ENCODE peak calls at places on chromosome 17, in four cellular contexts. W is iPS DF 6.9, H is adrenal gland, M is ascending aorta. S is an unnamed sample. For H3K4me1, the result is how much of the 10 kb centered on the place peaks cover.

GRCh38 chr17:39700148-39700987 is 504 bp downstream of the ERBB2 start:
- DNase-seq in W (no peak), H (no peak), M (no peak), S (no peak)

GRCh38 chr17:47802341-47803022 is 19.1 kb downstream of the OSBPL7 start:
- DNase-seq in W (peak), M (no peak), H (peak), S (no peak)

GRCh38 chr17:58337600-58338453 is 9.2 kb upstream of the TSPOAP1 start:
- DNase-seq in W (no peak), M (peak), H (peak), S (peak)

GRCh38 chr17:39393732-39394131 is 7.7 kb downstream of the FBXL20 start:
- DNase-seq in M (no peak), H (no peak), W (no peak), S (no peak)

GRCh38 chr17:44775136-44775837 is 16.5 kb downstream of the ADAM11 start:
- DNase-seq in M (peak), W (peak), H (peak), S (peak)

GRCh38 chr17:73594025-73594424 is 50.2 kb downstream of the SDK2 start:
- DNase-seq in W (no peak), M (no peak), H (no peak), S (no peak)

GRCh38 chr17:39222866-39223834 is 2.6 kb downstream of the STAC2 start:
- DNase-seq in H (no peak), M (no peak), W (no peak), S (no peak)

GRCh38 chr17:72222571-72222970 is 101.8 kb downstream of the SOX9 start:
- DNase-seq in H (no peak), M (no peak), W (no peak), S (no peak)

GRCh38 chr17:66829883-66830282 is 5.0 kb upstream of the CACNG5 start:
- DNase-seq in M (no peak), H (no peak), W (no peak), S (no peak)

GRCh38 chr17:81406117-81406953 is 11.1 kb downstream of the BAHCC1 start:
- DNase-seq in M (no peak), H (no peak), W (no peak), S (no peak)

GRCh38 chr17:36117505-36118382 is 14.1 kb downstream of the CCL4 start:
- DNase-seq in W (no peak), M (no peak), H (no peak), S (no peak)

GRCh38 chr17:67420994-67421393 is 43.9 kb downstream of the PITPNC1 start:
- DNase-seq in H (no peak), M (no peak), W (no peak), S (no peak)

GRCh38 chr17:68954146-68954971 is 833 bp downstream of the ABCA8 start:
- DNase-seq in M (no peak), H (no peak), W (no peak), S (no peak)

GRCh38 chr17:70478883-70479282 is 309.6 kb downstream of the KCNJ2 start:
- DNase-seq in H (no peak), W (no peak), M (no peak), S (no peak)

GRCh38 chr17:30290696-30291570 is 811 bp downstream of the BLMH start:
- DNase-seq in W (no peak), H (peak), M (no peak), S (peak)

GRCh38 chr17:81037026-81037782 is 2.3 kb downstream of the BAIAP2 start:
- DNase-seq in H (no peak), W (no peak), M (no peak), S (peak)

GRCh38 chr17:57561072-57561861 is 183.8 kb downstream of the CCDC182 start:
- DNase-seq in H (no peak), M (no peak), W (no peak), S (no peak)

GRCh38 chr17:978110-979093 is 1.2 kb downstream of the NXN start:
- DNase-seq in H (no peak), M (no peak), W (no peak), S (no peak)

GRCh38 chr17:17125136-17126084 is 80.7 kb downstream of the PLD6 start:
- DNase-seq in H (no peak), M (no peak), W (no peak), S (peak)

GRCh38 chr17:47275245-47275984 is 21.8 kb downstream of the ITGB3 start:
- DNase-seq in W (no peak), M (peak), H (peak), S (peak)

GRCh38 chr17:50165466-50165865 is 339 bp upstream of the SGCA start:
- DNase-seq in M (no peak), W (no peak), H (no peak), S (no peak)
- H3K4me1 ChIP-seq in M (under half), W (under half), H (under half), S (under half)

GRCh38 chr17:32822996-32823395 is 53.9 kb downstream of the MYO1D start:
- DNase-seq in M (no peak), W (no peak), H (peak), S (no peak)
- H3K27ac ChIP-seq in M (peak), W (no peak), H (no peak), S (no peak)

GRCh38 chr17:15649861-15650391 is 30.4 kb upstream of the FBXW10B start:
- DNase-seq in H (peak), W (no peak), M (no peak), S (no peak)

GRCh38 chr17:15652960-15653359 is 31.2 kb downstream of the TRIM16 start:
- DNase-seq in M (no peak), W (no peak), H (no peak), S (no peak)

GRCh38 chr17:15648384-15648783 is 28.9 kb upstream of the FBXW10B start:
- DNase-seq in H (no peak), W (no peak), M (no peak), S (no peak)

GRCh38 chr17:15651001-15651582 is 31.6 kb upstream of the FBXW10B start:
- DNase-seq in M (no peak), H (peak), W (no peak), S (no peak)

DNA sequence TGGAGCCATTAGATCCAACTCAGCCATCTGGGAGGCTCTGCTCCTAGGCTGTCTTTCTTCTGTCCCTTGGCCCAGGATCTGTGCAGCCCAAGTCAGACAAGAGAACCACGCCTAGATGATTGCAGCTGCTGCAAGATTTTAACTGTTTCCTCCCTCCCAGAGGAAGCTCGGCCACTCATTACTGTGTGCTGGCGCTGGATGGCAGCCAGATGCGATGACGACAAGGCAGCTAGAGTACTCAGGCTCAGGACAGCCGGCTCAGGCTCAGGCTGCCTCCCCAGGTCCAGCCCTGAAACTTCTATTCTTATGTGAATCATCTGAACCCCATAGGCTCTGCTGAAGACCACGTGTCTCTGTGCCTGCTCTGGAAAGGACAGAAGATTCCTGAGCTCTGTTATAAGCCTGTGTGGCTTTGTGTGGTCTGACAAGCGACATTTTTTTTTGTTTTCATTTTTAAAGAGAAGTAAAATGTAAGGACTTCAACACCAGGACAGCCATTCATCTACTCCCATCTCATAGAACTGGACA is 32.1 kb upstream of the FBXW10B start:
- DNase-seq in H (peak), W (no peak), M (peak), S (peak)
- H3K4me3 ChIP-seq in H (peak), W (no peak), M (peak), S (peak)

DNA sequence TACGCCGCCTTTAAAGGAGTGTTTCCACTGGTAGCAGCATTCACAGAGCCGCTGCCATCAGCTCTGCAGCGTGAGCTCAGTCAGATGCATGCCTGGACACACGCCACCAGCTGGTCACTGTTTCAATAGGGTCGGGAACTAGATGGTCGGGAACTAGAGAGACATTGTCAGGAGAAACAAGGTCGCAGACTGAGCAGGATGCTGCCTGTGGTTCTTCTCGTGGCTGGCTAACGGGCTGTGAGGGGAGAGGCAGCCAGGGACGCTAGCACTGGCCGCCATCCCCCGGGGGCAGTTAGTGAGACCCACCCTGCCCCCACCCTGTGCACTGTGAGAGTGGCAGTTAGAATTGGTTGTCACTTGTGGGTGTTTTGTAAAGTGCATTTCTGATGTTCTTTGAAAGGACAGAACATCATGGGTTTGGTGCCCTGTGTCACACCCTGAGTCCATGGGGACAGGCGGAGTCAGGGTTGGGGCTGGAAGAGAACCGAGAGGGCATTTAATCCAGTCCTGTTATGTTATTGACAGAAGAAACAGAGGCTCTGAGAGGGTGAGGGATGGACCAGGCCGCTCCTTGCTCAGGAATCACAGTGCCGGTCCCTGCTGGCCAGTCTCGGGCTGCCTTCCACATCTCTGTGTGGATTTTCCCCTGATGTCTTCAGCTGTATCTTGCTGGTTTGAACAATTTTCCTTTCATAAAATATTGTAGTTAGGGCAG is 86.4 kb downstream of the SPECC1 start:
- DNase-seq in W (peak), M (no peak), H (peak), S (no peak)
- H3K4me1 ChIP-seq in W (under half), M (under half), H (under half), S (under half)

GRCh38 chr17:49621420-49621819 is 45.7 kb downstream of the NXPH3 start:
- DNase-seq in W (no peak), M (no peak), H (no peak), S (no peak)
- H3K27ac ChIP-seq in W (no peak), M (peak), H (no peak), S (no peak)

GRCh38 chr17:7972131-7972785 is 30.2 kb upstream of the GUCY2D start:
- DNase-seq in H (no peak), M (no peak), W (no peak), S (no peak)
- H3K4me3 ChIP-seq in H (no peak), M (no peak), W (no peak), S (no peak)

DNA sequence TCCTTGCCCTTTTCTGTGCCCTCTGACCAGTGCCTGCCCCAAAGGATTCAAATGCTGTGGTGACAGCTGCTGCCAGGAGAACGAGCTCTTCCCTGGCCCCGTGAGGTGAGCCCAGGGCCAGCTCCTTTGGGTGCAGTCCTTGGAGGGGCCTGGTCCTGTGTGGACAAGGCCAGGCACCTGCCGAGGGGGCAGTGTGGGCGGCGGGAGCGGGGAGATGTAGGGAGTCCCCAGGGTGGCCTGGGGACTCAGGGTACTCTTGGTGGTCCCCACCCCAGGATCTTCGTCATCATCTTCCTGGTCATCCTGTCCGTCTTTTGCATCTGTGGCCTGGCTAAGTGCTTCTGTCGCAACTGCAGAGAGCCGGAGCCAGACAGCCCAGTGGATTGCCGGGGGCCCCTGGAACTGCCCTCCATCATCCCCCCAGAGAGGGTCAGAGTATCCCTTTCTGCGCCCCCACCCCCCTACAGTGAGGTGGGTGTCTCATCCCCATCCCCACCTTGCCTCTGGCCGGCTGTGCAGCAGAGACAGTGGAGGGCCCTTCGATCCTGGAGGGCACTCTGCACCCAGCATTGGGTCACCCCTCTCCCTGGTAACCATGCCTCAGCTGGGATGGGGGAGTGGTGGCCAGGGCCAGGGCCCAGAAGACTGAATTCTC is 4.4 kb downstream of the TMEM92 start:
- DNase-seq in H (no peak), W (no peak), M (no peak), S (no peak)
- H3K4me1 ChIP-seq in H (under half), W (under half), M (under half), S (under half)